ENCODE peak calls at places on chromosome 5, in six cellular contexts. C, E, Y, V, K and Q are unnamed samples.

GRCh38 chr5:175344331-175345200 is 99.4 kb downstream of the DRD1 start:
- DNase-seq in Y (peak), V (no peak), K (peak), C (peak), E (peak), Q (no peak)

GRCh38 chr5:176743136-176743827 is 67.1 kb upstream of the UNC5A start:
- DNase-seq in E (no peak), V (peak), C (peak), K (no peak), Y (no peak), Q (no peak)

GRCh38 chr5:75043736-75044264 is 8.6 kb downstream of the GCNT4 start:
- DNase-seq in V (no peak), Y (no peak), C (no peak), K (no peak), E (no peak), Q (no peak)

GRCh38 chr5:74063821-74064598 is 438.0 kb downstream of the ARHGEF28 start:
- DNase-seq in V (no peak), K (peak), Y (peak), C (peak), E (no peak), Q (peak)

GRCh38 chr5:10913846-10914245 is 152.8 kb upstream of the DAP start:
- DNase-seq in K (peak), C (peak), E (no peak), V (no peak), Y (peak), Q (peak)

GRCh38 chr5:65952259-65952658 is 25.9 kb downstream of the ERBIN start:
- DNase-seq in C (no peak), K (no peak), V (no peak), E (no peak), Y (no peak), Q (no peak)

GRCh38 chr5:135127604-135128240 is 93.7 kb upstream of the PITX1 start:
- DNase-seq in C (peak), V (no peak), E (no peak), Y (peak), K (peak), Q (peak)

GRCh38 chr5:110852053-110852452 is 113.2 kb downstream of the SLC25A46 start:
- DNase-seq in Y (no peak), C (no peak), V (no peak), E (no peak), K (no peak), Q (no peak)

GRCh38 chr5:55410840-55411239 is 103.1 kb downstream of the MTREX start:
- DNase-seq in V (no peak), K (no peak), Y (no peak), E (no peak), C (peak), Q (no peak)

GRCh38 chr5:177483994-177484901 is 10.8 kb upstream of the DBN1 start:
- DNase-seq in K (no peak), C (no peak), V (no peak), Y (no peak), E (no peak), Q (no peak)

GRCh38 chr5:108315829-108316228 is 66.1 kb downstream of the FBXL17 start:
- DNase-seq in Y (peak), C (peak), V (no peak), E (no peak), K (no peak), Q (no peak)

GRCh38 chr5:132870801-132871200 is 2.7 kb upstream of the LEAP2 start:
- DNase-seq in E (no peak), K (no peak), C (no peak), V (no peak), Y (no peak), Q (no peak)

GRCh38 chr5:37056762-37057161 is 180.2 kb downstream of the NIPBL start:
- DNase-seq in C (no peak), Y (no peak), K (no peak), E (no peak), V (no peak), Q (no peak)

GRCh38 chr5:40551706-40552557 is 127.8 kb upstream of the PTGER4 start:
- DNase-seq in V (no peak), C (peak), E (no peak), Y (peak), K (peak), Q (peak)

GRCh38 chr5:56671571-56671970 is 143.8 kb upstream of the MAP3K1 start:
- DNase-seq in C (no peak), V (no peak), Y (no peak), K (no peak), E (no peak), Q (no peak)

DNA sequence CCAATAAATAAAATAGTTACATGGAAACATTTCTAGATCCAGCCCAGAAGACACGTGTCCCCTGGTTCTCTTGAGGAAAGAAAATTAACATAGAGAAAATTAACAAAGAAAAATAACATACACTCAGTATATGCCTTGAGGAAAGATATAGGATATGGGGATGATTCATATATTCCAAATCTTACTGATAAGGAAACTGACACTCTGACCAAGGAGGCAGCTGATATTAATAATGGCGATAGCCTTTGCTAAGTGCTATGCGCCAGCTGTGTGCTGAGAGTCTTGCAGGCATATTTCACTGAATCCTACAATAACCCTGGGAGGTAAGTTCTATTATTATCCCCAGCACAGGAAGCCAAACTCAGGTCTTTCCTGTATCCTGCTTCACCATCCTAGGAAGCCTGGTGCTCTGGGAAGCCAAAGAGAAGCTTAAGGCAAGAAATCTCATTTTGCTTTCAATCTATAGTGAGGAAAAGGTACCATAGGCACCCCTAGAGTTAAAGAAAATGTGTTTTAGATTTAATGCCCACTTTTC is 302.7 kb upstream of the NREP start:
- DNase-seq in Y (no peak), E (no peak), C (no peak), K (no peak), V (peak), Q (no peak)
- H2AFZ ChIP-seq in Y (no peak), E (no peak), C (no peak), K (no peak), V (no peak), Q (no peak)

GRCh38 chr5:63878788-63879187 is 83.5 kb downstream of the HTR1A start:
- DNase-seq in E (no peak), C (no peak), Y (no peak), V (no peak), K (no peak), Q (no peak)

DNA sequence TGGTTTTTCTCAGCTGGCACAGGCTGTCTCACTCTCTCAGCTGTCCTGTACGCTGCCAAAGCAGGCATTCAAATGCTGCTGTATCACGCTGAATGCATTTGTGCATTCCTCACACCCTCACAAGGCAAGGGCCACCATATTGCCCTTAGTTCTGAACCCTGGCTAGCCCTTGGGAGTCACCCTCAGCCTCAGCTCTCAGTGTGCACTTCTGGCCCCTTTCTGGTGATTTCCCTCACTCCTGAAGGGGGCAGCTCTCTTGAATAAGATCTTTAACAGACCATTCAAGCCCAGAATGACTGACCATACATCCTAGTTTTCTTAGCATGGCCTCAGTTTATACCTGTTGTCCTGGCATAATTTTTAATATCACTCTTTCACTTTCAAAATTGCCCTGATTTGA is 84.3 kb downstream of the HTR1A start:
- DNase-seq in K (no peak), Y (no peak), C (no peak), V (no peak), E (no peak), Q (no peak)
- H2AFZ ChIP-seq in K (no peak), Y (no peak), C (no peak), V (no peak), E (no peak), Q (no peak)

DNA sequence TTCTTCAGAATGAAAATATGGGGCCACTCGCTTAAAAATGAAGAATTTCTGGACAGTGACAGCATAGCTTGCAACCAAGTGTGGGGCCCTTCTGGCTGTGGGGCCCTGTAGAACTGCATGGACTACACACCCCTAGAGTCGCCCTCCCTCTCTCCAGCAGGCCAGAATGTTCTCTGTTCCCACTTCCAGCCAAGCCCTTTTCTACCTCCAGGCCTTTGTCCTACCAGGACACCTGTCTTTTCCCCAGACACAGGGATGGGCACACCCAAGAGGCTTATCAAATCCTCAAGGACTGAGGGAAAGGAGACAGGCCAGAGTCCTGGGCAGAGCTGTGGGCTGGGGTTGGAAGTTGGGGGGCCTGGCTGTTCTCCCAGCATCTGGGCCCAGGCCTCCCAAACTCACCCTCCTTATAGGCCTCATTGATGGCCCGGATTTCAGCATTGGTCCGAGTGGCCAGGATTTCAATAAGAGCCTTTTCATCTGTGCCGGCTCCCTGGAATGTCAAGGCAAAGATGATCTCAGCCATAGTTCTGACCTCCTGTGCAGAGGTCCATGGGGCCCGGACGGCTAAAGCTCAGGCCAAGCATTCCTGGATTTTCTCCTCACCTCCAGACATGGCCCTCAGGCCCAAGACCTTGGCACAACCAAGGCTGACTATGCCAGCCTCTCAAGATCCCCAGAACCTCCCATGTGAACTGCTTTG is 38.2 kb upstream of the TNIP1 start:
- DNase-seq in K (no peak), Y (no peak), E (no peak), C (no peak), V (no peak), Q (no peak)
- H2AFZ ChIP-seq in K (no peak), Y (no peak), E (no peak), C (no peak), V (no peak), Q (no peak)

GRCh38 chr5:39491210-39491609 is 66.4 kb upstream of the DAB2 start:
- DNase-seq in K (no peak), Y (no peak), C (peak), V (no peak), E (no peak), Q (no peak)

GRCh38 chr5:39494534-39494933 is 69.8 kb upstream of the DAB2 start:
- DNase-seq in E (no peak), C (no peak), V (no peak), Y (no peak), K (no peak), Q (no peak)

GRCh38 chr5:39498247-39498952 is 73.6 kb upstream of the DAB2 start:
- DNase-seq in V (no peak), E (no peak), Y (peak), K (no peak), C (peak), Q (no peak)

GRCh38 chr5:39495294-39495693 is 70.5 kb upstream of the DAB2 start:
- DNase-seq in V (no peak), C (no peak), E (no peak), Y (no peak), K (no peak), Q (no peak)

DNA sequence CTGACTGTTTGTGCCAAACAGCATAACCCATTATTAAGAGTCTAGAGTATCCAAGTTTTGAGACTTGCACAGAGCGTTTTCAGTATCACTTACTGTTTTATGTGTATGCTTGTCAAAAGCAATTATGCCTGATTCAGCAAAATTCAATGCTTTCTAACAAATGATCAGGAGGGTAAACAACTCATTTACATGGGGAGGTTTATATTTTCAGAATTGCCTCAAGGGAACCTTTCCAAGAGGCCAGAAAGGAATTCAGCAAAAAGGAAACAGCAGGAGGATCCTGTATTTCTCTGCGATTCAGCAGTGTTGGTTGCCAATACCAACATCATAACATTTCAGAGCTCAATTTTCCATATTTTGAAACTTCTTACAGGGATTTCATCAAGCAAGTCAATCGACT is 69.3 kb upstream of the DAB2 start:
- DNase-seq in E (no peak), K (no peak), C (peak), V (no peak), Y (peak), Q (no peak)
- H2AFZ ChIP-seq in E (no peak), K (no peak), C (peak), V (peak), Y (no peak), Q (no peak)